ENCODE peak calls at places on chromosomes 7 and 10, in ten cellular contexts. One of them, this sample, is unnamed.

GRCh38 chr10:103481974-103482531 is 3.0 kb upstream of the CALHM3 start:
- DNase-seq in IMR-90: peak
- DNase-seq in suprapubic skin: no peak
- DNase-seq in body of pancreas: no peak
- DNase-seq in breast epithelium: no peak
- DNase-seq in ovary: no peak
- DNase-seq in Peyer's patch: peak
- DNase-seq in spleen: no peak
- DNase-seq in testis: peak
- DNase-seq in adrenal gland: no peak
- DNase-seq in this sample: no peak

GRCh38 chr10:13788701-13789447 is 202.1 kb downstream of the PRPF18 start:
- DNase-seq in testis: no peak
- DNase-seq in IMR-90: peak
- DNase-seq in Peyer's patch: no peak
- DNase-seq in adrenal gland: peak
- DNase-seq in suprapubic skin: peak
- DNase-seq in ovary: peak
- DNase-seq in spleen: no peak
- DNase-seq in body of pancreas: peak
- DNase-seq in breast epithelium: no peak
- DNase-seq in this sample: peak

GRCh38 chr7:83579740-83580139 is 69.2 kb downstream of the SEMA3E start:
- DNase-seq in testis: no peak
- DNase-seq in spleen: no peak
- DNase-seq in body of pancreas: no peak
- DNase-seq in suprapubic skin: no peak
- DNase-seq in ovary: no peak
- DNase-seq in Peyer's patch: no peak
- DNase-seq in breast epithelium: no peak
- DNase-seq in adrenal gland: no peak
- DNase-seq in IMR-90: peak
- DNase-seq in this sample: no peak

GRCh38 chr10:50604049-50604640 is 19.6 kb downstream of the SGMS1 start:
- DNase-seq in body of pancreas: no peak
- DNase-seq in Peyer's patch: no peak
- DNase-seq in IMR-90: no peak
- DNase-seq in suprapubic skin: no peak
- DNase-seq in ovary: no peak
- DNase-seq in breast epithelium: no peak
- DNase-seq in adrenal gland: no peak
- DNase-seq in testis: no peak
- DNase-seq in spleen: no peak
- DNase-seq in this sample: no peak

GRCh38 chr10:51468424-51468823 is 231.0 kb downstream of the CSTF2T start:
- DNase-seq in spleen: no peak
- DNase-seq in body of pancreas: no peak
- DNase-seq in ovary: no peak
- DNase-seq in adrenal gland: no peak
- DNase-seq in testis: no peak
- DNase-seq in IMR-90: no peak
- DNase-seq in breast epithelium: no peak
- DNase-seq in Peyer's patch: no peak
- DNase-seq in suprapubic skin: no peak
- DNase-seq in this sample: no peak

GRCh38 chr10:1609596-1609995 is 127.7 kb downstream of the ADARB2 start:
- DNase-seq in Peyer's patch: no peak
- DNase-seq in body of pancreas: no peak
- DNase-seq in spleen: no peak
- DNase-seq in IMR-90: no peak
- DNase-seq in adrenal gland: no peak
- DNase-seq in suprapubic skin: no peak
- DNase-seq in breast epithelium: no peak
- DNase-seq in ovary: no peak
- DNase-seq in testis: no peak
- DNase-seq in this sample: no peak

GRCh38 chr10:101297901-101298451 is 56.0 kb upstream of the BTRC start:
- DNase-seq in testis: peak
- DNase-seq in suprapubic skin: no peak
- DNase-seq in ovary: peak
- DNase-seq in Peyer's patch: peak
- DNase-seq in body of pancreas: peak
- DNase-seq in spleen: peak
- DNase-seq in IMR-90: peak
- DNase-seq in breast epithelium: no peak
- DNase-seq in adrenal gland: peak
- DNase-seq in this sample: peak

GRCh38 chr10:104146871-104147270 is 24.9 kb downstream of the SFR1 start:
- DNase-seq in breast epithelium: no peak
- DNase-seq in ovary: no peak
- DNase-seq in testis: no peak
- DNase-seq in adrenal gland: no peak
- DNase-seq in body of pancreas: no peak
- DNase-seq in suprapubic skin: no peak
- DNase-seq in Peyer's patch: no peak
- DNase-seq in spleen: no peak
- DNase-seq in IMR-90: no peak
- DNase-seq in this sample: no peak

GRCh38 chr10:34584164-34584563 is 230.9 kb downstream of the PARD3 start:
- DNase-seq in spleen: no peak
- DNase-seq in adrenal gland: no peak
- DNase-seq in body of pancreas: no peak
- DNase-seq in IMR-90: peak
- DNase-seq in Peyer's patch: no peak
- DNase-seq in ovary: no peak
- DNase-seq in breast epithelium: no peak
- DNase-seq in testis: no peak
- DNase-seq in suprapubic skin: no peak
- DNase-seq in this sample: no peak

GRCh38 chr10:132511692-132512442 is 25.7 kb upstream of the INPP5A start:
- DNase-seq in body of pancreas: peak
- DNase-seq in IMR-90: no peak
- DNase-seq in spleen: no peak
- DNase-seq in adrenal gland: no peak
- DNase-seq in testis: no peak
- DNase-seq in Peyer's patch: no peak
- DNase-seq in ovary: no peak
- DNase-seq in suprapubic skin: peak
- DNase-seq in breast epithelium: no peak
- DNase-seq in this sample: no peak

GRCh38 chr7:142854505-142855400 is at the start of gene EPHB6:
- DNase-seq in spleen: peak
- DNase-seq in ovary: peak
- DNase-seq in adrenal gland: peak
- DNase-seq in body of pancreas: peak
- DNase-seq in Peyer's patch: peak
- DNase-seq in breast epithelium: peak
- DNase-seq in IMR-90: peak
- DNase-seq in testis: peak
- DNase-seq in suprapubic skin: peak
- DNase-seq in this sample: peak

DNA sequence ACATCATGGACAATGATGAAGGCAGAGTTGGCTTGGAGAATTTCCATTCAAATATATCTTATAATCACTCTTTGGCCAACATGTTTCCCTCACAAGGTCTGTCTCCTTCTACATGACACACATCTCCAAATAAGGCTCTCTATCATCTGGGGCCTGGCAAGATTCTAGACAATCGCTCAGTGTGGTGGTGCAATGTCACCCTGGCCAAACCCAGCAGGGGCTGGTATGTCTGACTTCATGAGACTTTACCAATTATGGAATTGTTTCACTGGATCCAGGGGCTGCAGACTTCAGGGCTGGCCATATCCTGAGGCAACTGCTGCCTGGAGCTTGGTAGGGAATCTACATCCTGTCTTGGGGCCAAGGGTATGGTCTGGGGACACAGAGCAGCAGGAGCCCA is 319.0 kb downstream of the PLXNA4 start:
- DNase-seq in spleen: no peak
- DNase-seq in breast epithelium: no peak
- DNase-seq in adrenal gland: no peak
- DNase-seq in testis: no peak
- DNase-seq in body of pancreas: no peak
- DNase-seq in Peyer's patch: no peak
- DNase-seq in ovary: no peak
- DNase-seq in IMR-90: no peak
- DNase-seq in suprapubic skin: no peak
- DNase-seq in this sample: no peak
- H3K27ac ChIP-seq in spleen: no peak
- H3K27ac ChIP-seq in breast epithelium: no peak
- H3K27ac ChIP-seq in adrenal gland: no peak
- H3K27ac ChIP-seq in testis: no peak
- H3K27ac ChIP-seq in body of pancreas: no peak
- H3K27ac ChIP-seq in Peyer's patch: no peak
- H3K27ac ChIP-seq in ovary: no peak
- H3K27ac ChIP-seq in IMR-90: no peak
- H3K27ac ChIP-seq in suprapubic skin: no peak
- H3K27ac ChIP-seq in this sample: no peak

GRCh38 chr10:124532788-124533187 is 71.2 kb downstream of the LHPP start:
- DNase-seq in body of pancreas: no peak
- DNase-seq in Peyer's patch: no peak
- DNase-seq in spleen: no peak
- DNase-seq in ovary: no peak
- DNase-seq in suprapubic skin: no peak
- DNase-seq in IMR-90: no peak
- DNase-seq in testis: no peak
- DNase-seq in adrenal gland: no peak
- DNase-seq in breast epithelium: no peak
- DNase-seq in this sample: no peak

GRCh38 chr10:124530215-124530665 is 68.6 kb downstream of the LHPP start:
- DNase-seq in suprapubic skin: peak
- DNase-seq in testis: peak
- DNase-seq in spleen: peak
- DNase-seq in adrenal gland: peak
- DNase-seq in ovary: peak
- DNase-seq in breast epithelium: peak
- DNase-seq in Peyer's patch: peak
- DNase-seq in IMR-90: peak
- DNase-seq in body of pancreas: peak
- DNase-seq in this sample: peak

GRCh38 chr10:124532106-124532641 is 70.6 kb downstream of the LHPP start:
- DNase-seq in suprapubic skin: no peak
- DNase-seq in breast epithelium: no peak
- DNase-seq in spleen: no peak
- DNase-seq in testis: no peak
- DNase-seq in ovary: no peak
- DNase-seq in IMR-90: no peak
- DNase-seq in adrenal gland: peak
- DNase-seq in body of pancreas: no peak
- DNase-seq in Peyer's patch: no peak
- DNase-seq in this sample: no peak

GRCh38 chr10:124529661-124530214 is 68.1 kb downstream of the LHPP start:
- DNase-seq in suprapubic skin: no peak
- DNase-seq in testis: no peak
- DNase-seq in Peyer's patch: no peak
- DNase-seq in ovary: no peak
- DNase-seq in spleen: no peak
- DNase-seq in IMR-90: no peak
- DNase-seq in adrenal gland: no peak
- DNase-seq in breast epithelium: no peak
- DNase-seq in body of pancreas: no peak
- DNase-seq in this sample: peak

DNA sequence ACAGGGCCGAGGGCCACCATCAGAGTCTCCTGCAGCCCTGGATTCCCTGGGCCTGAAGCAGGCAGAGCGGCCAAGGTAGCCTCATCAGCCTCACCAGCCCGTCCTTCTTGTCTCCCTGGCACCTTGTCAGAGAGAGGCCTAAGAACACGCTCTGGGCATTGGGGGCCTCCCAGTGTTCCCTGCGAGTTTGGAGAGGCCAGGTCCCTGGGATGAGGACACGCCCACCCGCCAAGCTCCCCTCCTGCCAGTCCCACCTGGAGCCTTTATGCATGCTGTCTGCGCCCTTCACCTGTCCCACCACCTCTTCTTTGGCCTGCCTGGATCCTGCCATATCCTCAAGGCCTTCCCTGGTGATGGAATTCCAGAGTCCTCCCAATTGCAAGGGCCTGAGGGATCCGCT is 69.2 kb downstream of the LHPP start:
- DNase-seq in IMR-90: no peak
- DNase-seq in breast epithelium: no peak
- DNase-seq in adrenal gland: no peak
- DNase-seq in Peyer's patch: no peak
- DNase-seq in ovary: peak
- DNase-seq in suprapubic skin: no peak
- DNase-seq in testis: no peak
- DNase-seq in spleen: no peak
- DNase-seq in body of pancreas: no peak
- DNase-seq in this sample: no peak
- H3K4me3 ChIP-seq in IMR-90: no peak
- H3K4me3 ChIP-seq in breast epithelium: no peak
- H3K4me3 ChIP-seq in adrenal gland: no peak
- H3K4me3 ChIP-seq in Peyer's patch: no peak
- H3K4me3 ChIP-seq in ovary: no peak
- H3K4me3 ChIP-seq in suprapubic skin: no peak
- H3K4me3 ChIP-seq in testis: no peak
- H3K4me3 ChIP-seq in spleen: no peak
- H3K4me3 ChIP-seq in body of pancreas: no peak
- H3K4me3 ChIP-seq in this sample: no peak

DNA sequence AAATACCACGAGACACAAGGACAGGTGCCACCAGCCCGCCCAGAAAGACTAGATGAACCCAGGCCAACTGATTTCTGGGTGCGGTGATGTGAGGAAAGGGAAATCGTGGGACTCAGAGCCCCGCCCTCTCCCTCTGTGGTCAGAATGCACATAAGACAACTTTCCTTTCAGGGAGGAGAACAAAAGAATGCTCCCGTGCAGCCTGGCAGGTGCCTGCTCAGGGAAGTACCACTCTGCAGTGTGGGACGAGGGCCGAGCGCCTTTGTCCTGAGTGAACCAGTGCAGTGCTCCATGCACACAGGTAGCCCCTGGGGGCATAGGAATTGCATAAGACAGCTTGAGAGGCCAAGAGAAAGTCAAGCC is 119.5 kb downstream of the ABLIM1 start:
- DNase-seq in testis: no peak
- DNase-seq in adrenal gland: no peak
- DNase-seq in IMR-90: no peak
- DNase-seq in suprapubic skin: no peak
- DNase-seq in spleen: no peak
- DNase-seq in ovary: peak
- DNase-seq in breast epithelium: peak
- DNase-seq in Peyer's patch: peak
- DNase-seq in body of pancreas: no peak
- DNase-seq in this sample: no peak
- TF ChIP-seq POLR2A in testis: no peak
- TF ChIP-seq POLR2A in adrenal gland: no peak
- TF ChIP-seq POLR2A in IMR-90: no peak
- TF ChIP-seq POLR2A in suprapubic skin: no peak
- TF ChIP-seq POLR2A in spleen: no peak
- TF ChIP-seq POLR2A in ovary: no peak
- TF ChIP-seq POLR2A in breast epithelium: no peak
- TF ChIP-seq POLR2A in Peyer's patch: no peak
- TF ChIP-seq POLR2A in body of pancreas: no peak
- TF ChIP-seq POLR2A in this sample: no peak

GRCh38 chr7:151780626-151781025 is 96.3 kb downstream of the PRKAG2 start:
- DNase-seq in IMR-90: peak
- DNase-seq in adrenal gland: no peak
- DNase-seq in body of pancreas: no peak
- DNase-seq in Peyer's patch: no peak
- DNase-seq in breast epithelium: no peak
- DNase-seq in suprapubic skin: no peak
- DNase-seq in spleen: peak
- DNase-seq in ovary: no peak
- DNase-seq in testis: no peak
- DNase-seq in this sample: no peak
- H3K27ac ChIP-seq in IMR-90: no peak
- H3K27ac ChIP-seq in adrenal gland: no peak
- H3K27ac ChIP-seq in body of pancreas: no peak
- H3K27ac ChIP-seq in Peyer's patch: no peak
- H3K27ac ChIP-seq in breast epithelium: no peak
- H3K27ac ChIP-seq in suprapubic skin: no peak
- H3K27ac ChIP-seq in spleen: no peak
- H3K27ac ChIP-seq in ovary: no peak
- H3K27ac ChIP-seq in testis: no peak
- H3K27ac ChIP-seq in this sample: no peak

GRCh38 chr7:107408349-107408748 is 61.5 kb upstream of the GPR22 start:
- DNase-seq in IMR-90: peak
- DNase-seq in ovary: no peak
- DNase-seq in adrenal gland: no peak
- DNase-seq in testis: no peak
- DNase-seq in suprapubic skin: no peak
- DNase-seq in body of pancreas: no peak
- DNase-seq in spleen: no peak
- DNase-seq in Peyer's patch: no peak
- DNase-seq in breast epithelium: no peak
- DNase-seq in this sample: no peak
- H3K4me3 ChIP-seq in IMR-90: no peak
- H3K4me3 ChIP-seq in ovary: no peak
- H3K4me3 ChIP-seq in adrenal gland: no peak
- H3K4me3 ChIP-seq in testis: no peak
- H3K4me3 ChIP-seq in suprapubic skin: no peak
- H3K4me3 ChIP-seq in body of pancreas: no peak
- H3K4me3 ChIP-seq in spleen: no peak
- H3K4me3 ChIP-seq in Peyer's patch: no peak
- H3K4me3 ChIP-seq in breast epithelium: no peak
- H3K4me3 ChIP-seq in this sample: no peak